ENCODE peak calls at places on chromosomes 11 and 22, in ten cellular contexts. T is SJSA1, F is mesenchymal stem cell, O is Caco-2, Z is heart left ventricle, E is fibroblast of lung, G is body of pancreas, V is ascending aorta, C is suprapubic skin, M is cardiac muscle cell. K is an unnamed sample.

GRCh38 chr11:130070829-130071205 is 1.1 kb downstream of the APLP2 start:
- DNase-seq in T (no peak), F (peak; percentile 39), O (no peak), Z (no peak), E (peak; percentile 31), G (no peak), V (no peak), C (no peak), M (peak; percentile 54), K (no peak)

GRCh38 chr11:82874646-82875523 is 25.3 kb downstream of the PRCP start:
- DNase-seq in T (no peak), F (no peak), O (no peak), Z (no peak), E (no peak), G (no peak), V (no peak), C (no peak), M (no peak), K (no peak)

GRCh38 chr22:29625090-29625825 is 21.8 kb downstream of the NF2 start:
- DNase-seq in T (peak; percentile 86), F (peak; percentile 80), O (peak; percentile 42), Z (no peak), E (peak; percentile 80), G (peak; percentile 58), V (peak; percentile 72), C (no peak), M (peak; percentile 42), K (peak; percentile 78)

GRCh38 chr11:123478352-123478986 is 48.4 kb downstream of the GRAMD1B start:
- DNase-seq in T (peak; percentile 47), F (peak; percentile 83), O (peak; percentile 77), Z (no peak), E (peak; percentile 86), G (peak; percentile 43), V (no peak), C (no peak), M (peak; percentile 84), K (peak; percentile 76)

GRCh38 chr11:124839051-124839971 is 25.9 kb upstream of the ROBO3 start:
- DNase-seq in T (no peak), F (no peak), O (peak; percentile 38), Z (no peak), E (no peak), G (no peak), V (no peak), C (no peak), M (peak; percentile 36), K (no peak)

GRCh38 chr11:21364866-21365624 is 695.7 kb downstream of the NELL1 start:
- DNase-seq in T (no peak), F (no peak), O (no peak), Z (no peak), E (no peak), G (no peak), V (no peak), C (no peak), M (no peak), K (no peak)

GRCh38 chr11:61499816-61500491 is 8.6 kb upstream of the LRRC10B start:
- DNase-seq in T (no peak), F (no peak), O (no peak), Z (no peak), E (no peak), G (no peak), V (no peak), C (no peak), M (no peak), K (no peak)

GRCh38 chr11:63564785-63565350 is 1.7 kb upstream of the PLAAT2 start:
- DNase-seq in T (peak; percentile 28), F (no peak), O (peak; percentile 67), Z (no peak), E (no peak), G (no peak), V (no peak), C (no peak), M (no peak), K (no peak)

GRCh38 chr11:22304337-22304961 is 33.7 kb upstream of the SLC17A6 start:
- DNase-seq in T (peak; percentile 5), F (peak; percentile 17), O (no peak), Z (no peak), E (peak; percentile 41), G (no peak), V (no peak), C (no peak), M (peak; percentile 62), K (peak; percentile 34)

GRCh38 chr11:112128483-112129121 is 35.3 kb downstream of the IL18 start:
- DNase-seq in T (peak; percentile 44), F (peak; percentile 89), O (no peak), Z (no peak), E (peak; percentile 79), G (no peak), V (peak; percentile 70), C (no peak), M (no peak), K (peak; percentile 53)

GRCh38 chr22:23804781-23805291 is 18.1 kb downstream of the SMARCB1 start:
- DNase-seq in T (no peak), F (no peak), O (no peak), Z (no peak), E (no peak), G (no peak), V (no peak), C (no peak), M (no peak), K (no peak)
- H3K36me3 ChIP-seq in T (peaks cover 77% of the 10 kb centered on the region), F (peaks cover 72% of the 10 kb centered on the region), O (peaks cover 5% of the 10 kb centered on the region), Z (peaks cover 97% of the 10 kb centered on the region), E (peaks cover 28% of the 10 kb centered on the region), G (peaks cover 26% of the 10 kb centered on the region), V (peaks cover 78% of the 10 kb centered on the region), C (peaks cover 90% of the 10 kb centered on the region), M (peaks cover 54% of the 10 kb centered on the region), K (peaks cover 24% of the 10 kb centered on the region)

GRCh38 chr22:45562537-45563361 is 60.1 kb downstream of the FBLN1 start:
- DNase-seq in T (no peak), F (no peak), O (no peak), Z (no peak), E (no peak), G (no peak), V (no peak), C (no peak), M (no peak), K (no peak)

GRCh38 chr22:45563362-45564040 is 60.8 kb downstream of the FBLN1 start:
- DNase-seq in T (no peak), F (no peak), O (no peak), Z (no peak), E (no peak), G (no peak), V (no peak), C (no peak), M (no peak), K (no peak)

GRCh38 chr22:45564349-45565030 is 61.8 kb downstream of the FBLN1 start:
- DNase-seq in T (no peak), F (no peak), O (no peak), Z (no peak), E (no peak), G (no peak), V (no peak), C (no peak), M (no peak), K (no peak)

GRCh38 chr22:45565171-45565570 is 62.5 kb downstream of the FBLN1 start:
- DNase-seq in T (no peak), F (no peak), O (no peak), Z (no peak), E (no peak), G (no peak), V (no peak), C (no peak), M (no peak), K (no peak)

GRCh38 chr22:45562102-45562501 is 59.4 kb downstream of the FBLN1 start:
- DNase-seq in T (no peak), F (no peak), O (no peak), Z (no peak), E (peak; percentile 45), G (no peak), V (no peak), C (no peak), M (no peak), K (no peak)
- H3K36me3 ChIP-seq in T (peaks cover 16% of the 10 kb centered on the region), F (peaks cover 86% of the 10 kb centered on the region), O (peaks cover 5% of the 10 kb centered on the region), Z (peaks cover 27% of the 10 kb centered on the region), E (no peaks in the 10 kb centered on the region), G (no peaks in the 10 kb centered on the region), V (peaks cover 37% of the 10 kb centered on the region), C (peaks cover 27% of the 10 kb centered on the region), M (no peaks in the 10 kb centered on the region), K (no peaks in the 10 kb centered on the region)

GRCh38 chr22:50219800-50220602 is 19.2 kb downstream of the SELENOO start:
- DNase-seq in T (no peak), F (no peak), O (no peak), Z (no peak), E (no peak), G (no peak), V (no peak), C (no peak), M (no peak), K (no peak)

GRCh38 chr22:50222508-50222907 is 21.7 kb downstream of the SELENOO start:
- DNase-seq in T (no peak), F (no peak), O (no peak), Z (no peak), E (no peak), G (no peak), V (no peak), C (no peak), M (no peak), K (no peak)

GRCh38 chr22:50221410-50222300 is 20.8 kb downstream of the SELENOO start:
- DNase-seq in T (no peak), F (no peak), O (no peak), Z (no peak), E (no peak), G (no peak), V (no peak), C (no peak), M (no peak), K (no peak)

GRCh38 chr22:50218996-50219727 is 18.4 kb downstream of the SELENOO start:
- DNase-seq in T (no peak), F (peak; percentile 41), O (no peak), Z (peak; percentile 90), E (peak; percentile 89), G (peak; percentile 91), V (no peak), C (peak; percentile 91), M (peak; percentile 47), K (peak; percentile 78)

DNA sequence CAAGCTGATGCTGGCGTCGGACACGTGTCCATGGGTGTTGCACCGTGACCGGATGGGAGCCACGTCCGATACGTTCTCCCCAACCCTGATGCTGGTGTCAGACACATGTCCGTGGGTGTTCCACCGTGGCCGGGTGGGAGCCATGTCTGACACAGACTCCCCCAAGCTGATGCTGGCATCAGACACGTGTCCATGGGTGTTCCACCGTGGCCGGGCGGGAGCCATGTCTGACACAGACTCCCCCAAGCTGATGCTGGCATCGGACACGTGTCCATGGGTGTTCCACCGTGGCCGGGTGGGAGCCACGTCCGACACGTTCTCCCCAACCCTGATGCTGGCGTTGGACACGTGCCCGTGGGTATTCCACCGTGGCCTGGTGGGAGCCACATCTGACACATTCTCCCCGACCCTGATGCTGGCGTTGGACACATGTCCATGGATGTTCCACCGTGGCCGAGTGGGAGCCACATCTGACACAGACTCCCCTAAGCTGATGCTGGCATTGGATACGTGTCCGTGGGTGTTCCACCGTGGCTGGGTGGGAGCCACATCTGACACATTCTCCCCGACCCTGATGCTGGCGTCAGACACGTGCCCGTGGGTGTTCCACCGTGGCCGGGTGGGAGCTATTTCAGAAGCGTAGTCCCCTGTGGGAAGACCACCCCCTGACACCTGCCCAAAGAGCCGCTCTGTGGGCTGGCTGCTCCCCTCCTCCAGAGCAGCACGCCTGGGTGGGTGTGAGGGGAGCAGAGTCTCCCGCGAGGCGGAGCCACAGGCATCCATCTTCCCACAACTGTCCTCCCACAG is 20.0 kb downstream of the SELENOO start:
- DNase-seq in T (no peak), F (no peak), O (no peak), Z (no peak), E (no peak), G (no peak), V (no peak), C (no peak), M (no peak), K (no peak)
- H3K36me3 ChIP-seq in T (peaks cover 88% of the 10 kb centered on the region), F (peaks cover 92% of the 10 kb centered on the region), O (no peaks in the 10 kb centered on the region), Z (peaks cover 86% of the 10 kb centered on the region), E (peaks cover 56% of the 10 kb centered on the region), G (peaks cover 50% of the 10 kb centered on the region), V (peaks cover 94% of the 10 kb centered on the region), C (peaks cover 91% of the 10 kb centered on the region), M (peaks cover 32% of the 10 kb centered on the region), K (peaks cover 70% of the 10 kb centered on the region)

GRCh38 chr22:20126284-20127029 is 5.1 kb upstream of the ZDHHC8 start:
- DNase-seq in T (no peak), F (no peak), O (no peak), Z (no peak), E (no peak), G (no peak), V (no peak), C (no peak), M (no peak), K (no peak)
- H3K36me3 ChIP-seq in T (peaks cover 61% of the 10 kb centered on the region), F (peaks cover 56% of the 10 kb centered on the region), O (no peaks in the 10 kb centered on the region), Z (peaks cover 49% of the 10 kb centered on the region), E (peaks cover 25% of the 10 kb centered on the region), G (no peaks in the 10 kb centered on the region), V (peaks cover 46% of the 10 kb centered on the region), C (peaks cover 54% of the 10 kb centered on the region), M (peaks cover 36% of the 10 kb centered on the region), K (peaks cover 28% of the 10 kb centered on the region)